ENCODE peak calls at places on chromosome 19, in nine cellular contexts. C, B, X, Y, L, Z, P, F and G are unnamed samples.

GRCh38 chr19:16113727-16114126 is 2.0 kb downstream of the RAB8A start:
- DNase-seq in C (no peak), B (no peak), X (no peak), Y (no peak), L (no peak), Z (no peak), P (no peak), F (no peak), G (no peak)

GRCh38 chr19:1465191-1466016 is 13.6 kb downstream of the C19orf25 start:
- DNase-seq in C (no peak), B (no peak), X (peak), Y (peak), L (no peak), Z (no peak), P (no peak), F (no peak), G (no peak)

GRCh38 chr19:4495471-4495870 is 22.8 kb downstream of the PLIN4 start:
- DNase-seq in C (no peak), B (no peak), X (no peak), Y (peak), L (no peak), Z (peak), P (no peak), F (no peak), G (no peak)

GRCh38 chr19:38099966-38100365 is 124.1 kb downstream of the DPF1 start:
- DNase-seq in C (no peak), B (no peak), X (no peak), Y (no peak), L (no peak), Z (no peak), P (no peak), F (no peak), G (no peak)

GRCh38 chr19:13615890-13616289 is 109.6 kb upstream of the CACNA1A start:
- DNase-seq in C (no peak), B (no peak), X (no peak), Y (no peak), L (no peak), Z (no peak), P (no peak), F (no peak), G (no peak)

GRCh38 chr19:11324079-11324661 is 15.3 kb downstream of the RAB3D start:
- DNase-seq in C (no peak), B (no peak), X (no peak), Y (peak), L (peak), Z (peak), P (peak), F (peak), G (no peak)

GRCh38 chr19:16378291-16378889 is 53.8 kb downstream of the KLF2 start:
- DNase-seq in C (no peak), B (no peak), X (no peak), Y (no peak), L (no peak), Z (no peak), P (no peak), F (no peak), G (no peak)

GRCh38 chr19:53521373-53522202 is 16.4 kb upstream of the ZNF331 start:
- DNase-seq in C (no peak), B (no peak), X (no peak), Y (no peak), L (no peak), Z (no peak), P (no peak), F (no peak), G (no peak)

GRCh38 chr19:4297901-4298771 is 4.1 kb downstream of the TMIGD2 start:
- DNase-seq in C (no peak), B (no peak), X (no peak), Y (peak), L (no peak), Z (no peak), P (no peak), F (no peak), G (no peak)

GRCh38 chr19:56092685-56093631 is 28.1 kb downstream of the ZNF787 start:
- DNase-seq in C (no peak), B (no peak), X (no peak), Y (no peak), L (no peak), Z (no peak), P (no peak), F (no peak), G (no peak)

GRCh38 chr19:53333071-53333465 is 481 bp upstream of the ZNF845 start:
- DNase-seq in C (peak), B (peak), X (peak), Y (no peak), L (no peak), Z (no peak), P (peak), F (no peak), G (peak)

GRCh38 chr19:45027371-45027770 is 11.5 kb upstream of the CLASRP start:
- DNase-seq in C (no peak), B (no peak), X (no peak), Y (no peak), L (no peak), Z (no peak), P (no peak), F (no peak), G (no peak)

GRCh38 chr19:30640266-30640965 is 268.2 kb downstream of the ZNF536 start:
- DNase-seq in C (no peak), B (no peak), X (no peak), Y (no peak), L (no peak), Z (no peak), P (no peak), F (no peak), G (no peak)

GRCh38 chr19:10334340-10335148 is 1.2 kb upstream of the RAVER1 start:
- DNase-seq in C (no peak), B (peak), X (peak), Y (peak), L (peak), Z (no peak), P (peak), F (peak), G (peak)

GRCh38 chr19:16566161-16566560 is 6.1 kb downstream of the SLC35E1 start:
- DNase-seq in C (peak), B (no peak), X (no peak), Y (no peak), L (no peak), Z (no peak), P (no peak), F (no peak), G (no peak)

GRCh38 chr19:49887653-49888477 is 8.8 kb downstream of the IL4I1 start:
- DNase-seq in C (no peak), B (no peak), X (no peak), Y (no peak), L (no peak), Z (no peak), P (no peak), F (peak), G (no peak)

GRCh38 chr19:2043269-2043641 is 7.8 kb downstream of the MKNK2 start:
- DNase-seq in C (no peak), B (no peak), X (no peak), Y (no peak), L (no peak), Z (no peak), P (no peak), F (no peak), G (no peak)